ENCODE peak calls at places on chromosome 10, in five cellular contexts. G is lower leg skin, P is H7, K is cardiac septum, O is esophagus muscularis mucosa. L is an unnamed sample.

GRCh38 chr10:125118701-125119100 is 41.7 kb downstream of the CTBP2 start:
- DNase-seq in G (no peak), P (no peak), K (no peak), O (no peak), L (no peak)

GRCh38 chr10:128080641-128081040 is 45.6 kb downstream of the MKI67 start:
- DNase-seq in G (no peak), P (no peak), K (no peak), O (no peak), L (peak)

GRCh38 chr10:28367865-28368541 is 65.1 kb upstream of the MPP7 start:
- DNase-seq in G (peak), P (no peak), K (peak), O (no peak), L (no peak)

GRCh38 chr10:124588736-124589451 is 127.3 kb downstream of the LHPP start:
- DNase-seq in G (no peak), P (peak), K (no peak), O (no peak), L (no peak)

GRCh38 chr10:31353574-31353973 is 34.6 kb downstream of the ZEB1 start:
- DNase-seq in G (no peak), P (no peak), K (no peak), O (no peak), L (no peak)

GRCh38 chr10:352476-353235 is 217.4 kb downstream of the ZMYND11 start:
- DNase-seq in G (no peak), P (peak), K (peak), O (no peak), L (no peak)

GRCh38 chr10:132707776-132708171 is 78.2 kb downstream of the NKX6-2 start:
- DNase-seq in G (no peak), P (no peak), K (peak), O (no peak), L (peak)

GRCh38 chr10:79396587-79396986 is 48.8 kb downstream of the ZCCHC24 start:
- DNase-seq in G (no peak), P (no peak), K (no peak), O (no peak), L (no peak)

GRCh38 chr10:115706482-115707076 is 566.4 kb downstream of the GFRA1 start:
- DNase-seq in G (no peak), P (no peak), K (no peak), O (no peak), L (no peak)

GRCh38 chr10:128035557-128035973 is 90.7 kb downstream of the MKI67 start:
- DNase-seq in G (peak), P (peak), K (no peak), O (no peak), L (no peak)

L was measured in coronary artery.